ENCODE peak calls at places on chromosomes 13 and 19, in five cellular contexts. One of them, this sample, is unnamed.

GRCh38 chr13:95924389-95924994 is 128.7 kb downstream of the UGGT2 start:
- DNase-seq in IMR-90: peak
- DNase-seq in mucosa of descending colon: no peak
- DNase-seq in ascending aorta: no peak
- DNase-seq in GM06990: no peak
- DNase-seq in this sample: peak

GRCh38 chr19:38033658-38034150 is 126.7 kb downstream of the SIPA1L3 start:
- DNase-seq in IMR-90: no peak
- DNase-seq in mucosa of descending colon: no peak
- DNase-seq in ascending aorta: no peak
- DNase-seq in GM06990: peak
- DNase-seq in this sample: no peak

GRCh38 chr13:49594576-49594975 is 9.2 kb upstream of the RCBTB1 start:
- DNase-seq in IMR-90: no peak
- DNase-seq in mucosa of descending colon: no peak
- DNase-seq in ascending aorta: no peak
- DNase-seq in GM06990: no peak
- DNase-seq in this sample: no peak

GRCh38 chr13:60654405-60654804 is 257.4 kb downstream of the TDRD3 start:
- DNase-seq in IMR-90: no peak
- DNase-seq in mucosa of descending colon: no peak
- DNase-seq in ascending aorta: no peak
- DNase-seq in GM06990: no peak
- DNase-seq in this sample: peak

GRCh38 chr19:41795031-41795461 is 1.3 kb upstream of the CEACAM3 start:
- DNase-seq in IMR-90: peak
- DNase-seq in mucosa of descending colon: no peak
- DNase-seq in ascending aorta: no peak
- DNase-seq in GM06990: no peak
- DNase-seq in this sample: peak

GRCh38 chr13:113598481-113598880 is 13.9 kb downstream of the TFDP1 start:
- DNase-seq in IMR-90: no peak
- DNase-seq in mucosa of descending colon: no peak
- DNase-seq in ascending aorta: no peak
- DNase-seq in GM06990: no peak
- DNase-seq in this sample: no peak

GRCh38 chr19:3249408-3249807 is 24.9 kb downstream of the CELF5 start:
- DNase-seq in IMR-90: no peak
- DNase-seq in mucosa of descending colon: no peak
- DNase-seq in ascending aorta: no peak
- DNase-seq in GM06990: peak
- DNase-seq in this sample: no peak

GRCh38 chr19:15015946-15016542 is 33.2 kb upstream of the CASP14 start:
- DNase-seq in IMR-90: no peak
- DNase-seq in mucosa of descending colon: no peak
- DNase-seq in ascending aorta: no peak
- DNase-seq in GM06990: no peak
- DNase-seq in this sample: peak

GRCh38 chr19:45030825-45031224 is 8.0 kb upstream of the CLASRP start:
- DNase-seq in IMR-90: no peak
- DNase-seq in mucosa of descending colon: no peak
- DNase-seq in ascending aorta: no peak
- DNase-seq in GM06990: no peak
- DNase-seq in this sample: no peak

GRCh38 chr13:75329723-75330122 is 152.2 kb downstream of the TBC1D4 start:
- DNase-seq in IMR-90: no peak
- DNase-seq in mucosa of descending colon: no peak
- DNase-seq in ascending aorta: no peak
- DNase-seq in GM06990: no peak
- DNase-seq in this sample: no peak

GRCh38 chr19:28746486-28746885 is 466.5 kb downstream of the UQCRFS1 start:
- DNase-seq in IMR-90: no peak
- DNase-seq in mucosa of descending colon: no peak
- DNase-seq in ascending aorta: no peak
- DNase-seq in GM06990: no peak
- DNase-seq in this sample: no peak

GRCh38 chr13:79434578-79434977 is 28.5 kb upstream of the RBM26 start:
- DNase-seq in IMR-90: peak
- DNase-seq in mucosa of descending colon: no peak
- DNase-seq in ascending aorta: no peak
- DNase-seq in GM06990: no peak
- DNase-seq in this sample: peak

GRCh38 chr19:49806613-49806946 is 6.5 kb downstream of the FUZ start:
- DNase-seq in IMR-90: no peak
- DNase-seq in mucosa of descending colon: no peak
- DNase-seq in ascending aorta: no peak
- DNase-seq in GM06990: no peak
- DNase-seq in this sample: no peak

GRCh38 chr13:79273045-79273444 is 133.0 kb downstream of the RBM26 start:
- DNase-seq in IMR-90: no peak
- DNase-seq in mucosa of descending colon: no peak
- DNase-seq in ascending aorta: no peak
- DNase-seq in GM06990: no peak
- DNase-seq in this sample: no peak

GRCh38 chr13:88586263-88586662 is 915.1 kb downstream of the SLITRK5 start:
- DNase-seq in IMR-90: no peak
- DNase-seq in mucosa of descending colon: no peak
- DNase-seq in ascending aorta: no peak
- DNase-seq in GM06990: no peak
- DNase-seq in this sample: no peak

GRCh38 chr13:98476538-98476966 is 100.4 kb downstream of the STK24 start:
- DNase-seq in IMR-90: peak
- DNase-seq in mucosa of descending colon: peak
- DNase-seq in ascending aorta: peak
- DNase-seq in GM06990: peak
- DNase-seq in this sample: peak

GRCh38 chr13:93199856-93200255 is 26.8 kb upstream of the GPC6 start:
- DNase-seq in IMR-90: no peak
- DNase-seq in mucosa of descending colon: no peak
- DNase-seq in ascending aorta: no peak
- DNase-seq in GM06990: no peak
- DNase-seq in this sample: no peak

GRCh38 chr13:99797716-99798115 is 173.9 kb downstream of the ZIC5 start:
- DNase-seq in IMR-90: no peak
- DNase-seq in mucosa of descending colon: no peak
- DNase-seq in ascending aorta: no peak
- DNase-seq in GM06990: no peak
- DNase-seq in this sample: no peak

DNA sequence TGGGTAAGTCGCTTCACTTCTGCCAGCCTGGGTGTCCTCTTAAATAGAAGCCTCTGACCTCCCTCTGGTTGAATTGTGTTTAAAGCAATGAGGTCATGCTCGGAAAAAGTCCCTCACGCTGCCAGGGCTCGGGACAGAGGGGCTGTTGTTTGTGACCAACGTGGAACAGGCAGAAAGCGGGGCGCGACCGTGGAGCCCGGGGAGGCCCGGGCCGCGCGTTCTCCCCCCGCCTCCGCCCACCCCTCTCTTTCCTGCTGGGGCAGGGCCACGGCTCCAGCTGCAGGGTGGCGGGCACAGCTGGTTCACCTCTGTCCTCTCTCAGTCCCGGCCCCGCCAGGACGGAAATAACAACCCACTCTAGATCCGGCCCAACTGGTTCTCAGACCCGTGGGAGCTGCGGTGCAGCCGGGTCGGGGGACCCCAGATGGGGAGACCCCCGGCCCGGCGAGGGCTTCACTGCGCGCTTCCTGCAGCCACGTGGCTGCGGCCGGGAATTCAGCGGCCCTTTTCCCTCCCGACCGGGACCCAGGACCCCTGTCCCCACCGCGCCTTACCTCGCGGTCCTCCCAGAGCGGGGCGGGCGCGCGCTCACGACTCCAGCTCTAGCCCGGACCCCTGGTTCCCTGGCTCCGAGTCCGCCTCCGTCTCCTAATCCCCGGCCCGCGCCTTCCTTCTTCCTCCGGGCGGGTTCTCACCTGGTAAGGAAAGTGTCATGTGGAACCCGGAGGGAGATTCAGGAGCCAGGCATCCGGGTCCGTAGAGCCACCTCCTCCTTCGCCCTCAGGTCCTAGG is 1.9 kb downstream of the CDC42EP5 start:
- DNase-seq in IMR-90: no peak
- DNase-seq in mucosa of descending colon: peak
- DNase-seq in ascending aorta: no peak
- DNase-seq in GM06990: no peak
- DNase-seq in this sample: no peak
- H3K4me3 ChIP-seq in IMR-90: peak
- H3K4me3 ChIP-seq in mucosa of descending colon: peak
- H3K4me3 ChIP-seq in ascending aorta: peak
- H3K4me3 ChIP-seq in GM06990: peak
- H3K4me3 ChIP-seq in this sample: peak

GRCh38 chr19:56147307-56147706 is 6.2 kb downstream of the ZNF444 start:
- DNase-seq in IMR-90: no peak
- DNase-seq in mucosa of descending colon: no peak
- DNase-seq in ascending aorta: no peak
- DNase-seq in GM06990: no peak
- DNase-seq in this sample: no peak
- H3K4me3 ChIP-seq in IMR-90: no peak
- H3K4me3 ChIP-seq in mucosa of descending colon: no peak
- H3K4me3 ChIP-seq in ascending aorta: no peak
- H3K4me3 ChIP-seq in GM06990: no peak
- H3K4me3 ChIP-seq in this sample: no peak

DNA sequence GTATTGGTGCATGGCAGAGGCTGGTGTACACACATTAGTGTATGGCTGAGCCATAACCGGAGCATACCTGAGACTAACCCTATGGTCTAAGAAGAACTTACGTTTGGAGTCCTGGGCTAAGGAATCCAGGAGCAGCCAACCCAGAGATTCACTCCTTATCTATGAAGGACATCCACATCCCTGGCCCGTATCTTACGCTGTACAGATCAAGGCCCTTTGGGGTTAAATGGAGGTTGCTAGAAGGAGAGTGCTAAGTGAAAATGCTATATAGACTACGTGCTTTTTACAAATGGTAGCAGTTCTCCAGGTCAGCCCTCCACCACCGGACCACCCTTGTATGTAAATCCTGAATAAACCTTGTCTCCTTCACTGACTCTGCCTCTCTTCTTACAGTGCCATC is 1.9 kb upstream of the SUGT1 start:
- DNase-seq in IMR-90: no peak
- DNase-seq in mucosa of descending colon: no peak
- DNase-seq in ascending aorta: no peak
- DNase-seq in GM06990: no peak
- DNase-seq in this sample: no peak
- H3K4me3 ChIP-seq in IMR-90: peak
- H3K4me3 ChIP-seq in mucosa of descending colon: no peak
- H3K4me3 ChIP-seq in ascending aorta: peak
- H3K4me3 ChIP-seq in GM06990: peak
- H3K4me3 ChIP-seq in this sample: peak

GRCh38 chr19:29873801-29874575 is 62.2 kb downstream of the CCNE1 start:
- DNase-seq in IMR-90: no peak
- DNase-seq in mucosa of descending colon: no peak
- DNase-seq in ascending aorta: no peak
- DNase-seq in GM06990: no peak
- DNase-seq in this sample: no peak

GRCh38 chr19:29872224-29872731 is 60.5 kb downstream of the CCNE1 start:
- DNase-seq in IMR-90: no peak
- DNase-seq in mucosa of descending colon: no peak
- DNase-seq in ascending aorta: no peak
- DNase-seq in GM06990: no peak
- DNase-seq in this sample: no peak

GRCh38 chr19:29875931-29876330 is 64.1 kb downstream of the CCNE1 start:
- DNase-seq in IMR-90: no peak
- DNase-seq in mucosa of descending colon: no peak
- DNase-seq in ascending aorta: no peak
- DNase-seq in GM06990: no peak
- DNase-seq in this sample: no peak

GRCh38 chr19:29871143-29871542 is 59.4 kb downstream of the CCNE1 start:
- DNase-seq in IMR-90: no peak
- DNase-seq in mucosa of descending colon: no peak
- DNase-seq in ascending aorta: no peak
- DNase-seq in GM06990: no peak
- DNase-seq in this sample: peak

GRCh38 chr19:29873024-29873800 is 61.4 kb downstream of the CCNE1 start:
- DNase-seq in IMR-90: no peak
- DNase-seq in mucosa of descending colon: no peak
- DNase-seq in ascending aorta: no peak
- DNase-seq in GM06990: peak
- DNase-seq in this sample: peak
- H3K4me3 ChIP-seq in IMR-90: peak
- H3K4me3 ChIP-seq in mucosa of descending colon: no peak
- H3K4me3 ChIP-seq in ascending aorta: peak
- H3K4me3 ChIP-seq in GM06990: peak
- H3K4me3 ChIP-seq in this sample: peak

GRCh38 chr19:51295382-51296126 is 15.9 kb upstream of the IGLON5 start:
- DNase-seq in IMR-90: no peak
- DNase-seq in mucosa of descending colon: no peak
- DNase-seq in ascending aorta: no peak
- DNase-seq in GM06990: no peak
- DNase-seq in this sample: no peak

GRCh38 chr19:51294211-51294976 is 17.1 kb upstream of the IGLON5 start:
- DNase-seq in IMR-90: no peak
- DNase-seq in mucosa of descending colon: no peak
- DNase-seq in ascending aorta: no peak
- DNase-seq in GM06990: no peak
- DNase-seq in this sample: no peak

GRCh38 chr19:51293571-51294210 is 17.8 kb upstream of the IGLON5 start:
- DNase-seq in IMR-90: no peak
- DNase-seq in mucosa of descending colon: no peak
- DNase-seq in ascending aorta: no peak
- DNase-seq in GM06990: no peak
- DNase-seq in this sample: no peak

GRCh38 chr19:51294977-51295375 is 16.5 kb upstream of the IGLON5 start:
- DNase-seq in IMR-90: no peak
- DNase-seq in mucosa of descending colon: no peak
- DNase-seq in ascending aorta: no peak
- DNase-seq in GM06990: no peak
- DNase-seq in this sample: no peak

GRCh38 chr19:51292971-51293370 is 18.5 kb upstream of the IGLON5 start:
- DNase-seq in IMR-90: no peak
- DNase-seq in mucosa of descending colon: no peak
- DNase-seq in ascending aorta: no peak
- DNase-seq in GM06990: no peak
- DNase-seq in this sample: no peak
- H3K4me3 ChIP-seq in IMR-90: no peak
- H3K4me3 ChIP-seq in mucosa of descending colon: no peak
- H3K4me3 ChIP-seq in ascending aorta: no peak
- H3K4me3 ChIP-seq in GM06990: no peak
- H3K4me3 ChIP-seq in this sample: no peak

GRCh38 chr19:40284251-40284500 is 969 bp downstream of the AKT2 start:
- DNase-seq in IMR-90: no peak
- DNase-seq in mucosa of descending colon: no peak
- DNase-seq in ascending aorta: no peak
- DNase-seq in GM06990: no peak
- DNase-seq in this sample: no peak

GRCh38 chr19:40285353-40286234 is 449 bp upstream of the AKT2 start:
- DNase-seq in IMR-90: peak
- DNase-seq in mucosa of descending colon: peak
- DNase-seq in ascending aorta: peak
- DNase-seq in GM06990: peak
- DNase-seq in this sample: peak

GRCh38 chr19:40286235-40286530 is 1.0 kb upstream of the AKT2 start:
- DNase-seq in IMR-90: no peak
- DNase-seq in mucosa of descending colon: no peak
- DNase-seq in ascending aorta: no peak
- DNase-seq in GM06990: no peak
- DNase-seq in this sample: no peak

GRCh38 chr19:40284501-40285352 is at the start of gene AKT2:
- DNase-seq in IMR-90: peak
- DNase-seq in mucosa of descending colon: no peak
- DNase-seq in ascending aorta: no peak
- DNase-seq in GM06990: no peak
- DNase-seq in this sample: peak

GRCh38 chr19:40286674-40287421 is 1.7 kb upstream of the AKT2 start:
- DNase-seq in IMR-90: no peak
- DNase-seq in mucosa of descending colon: no peak
- DNase-seq in ascending aorta: no peak
- DNase-seq in GM06990: no peak
- DNase-seq in this sample: no peak
- H3K4me3 ChIP-seq in IMR-90: no peak
- H3K4me3 ChIP-seq in mucosa of descending colon: no peak
- H3K4me3 ChIP-seq in ascending aorta: no peak
- H3K4me3 ChIP-seq in GM06990: no peak
- H3K4me3 ChIP-seq in this sample: peak

This sample was measured in fibroblast of villous mesenchyme.